ENCODE peak calls at places on chromosomes 1 and 21, in five cellular contexts. Q is NT2/D1, I is endodermal cell, W is thoracic aorta, P is heart right ventricle. V is an unnamed sample.

GRCh38 chr21:33854604-33855003 is 61.0 kb downstream of the ATP5PO start:
- DNase-seq in Q (no peak), P (no peak), W (no peak), I (no peak), V (peak; percentile 2)

GRCh38 chr1:241499910-241500309 is 19.6 kb downstream of the FH start:
- DNase-seq in I (peak; percentile 50), P (no peak), Q (peak; percentile 38), W (no peak), V (no peak)

GRCh38 chr1:33426906-33427305 is 4.0 kb downstream of the PHC2 start:
- DNase-seq in I (no peak), W (no peak), Q (no peak), P (no peak), V (no peak)

GRCh38 chr1:63317007-63317813 is 5.2 kb upstream of the FOXD3 start:
- DNase-seq in P (no peak), W (no peak), Q (peak; percentile 90), I (peak; percentile 98), V (peak; percentile 58)

GRCh38 chr1:53554592-53555305 is 95.5 kb downstream of the DMRTB1 start:
- DNase-seq in I (no peak), Q (no peak), W (no peak), P (no peak), V (no peak)

GRCh38 chr1:101506541-101507164 is 269.8 kb downstream of the S1PR1 start:
- DNase-seq in W (no peak), P (peak; percentile 19), I (peak; percentile 69), Q (peak; percentile 36), V (no peak)

GRCh38 chr1:53616511-53616910 is 122.5 kb downstream of the GLIS1 start:
- DNase-seq in I (no peak), Q (no peak), W (no peak), P (no peak), V (no peak)

GRCh38 chr1:18373882-18374493 is 106.7 kb upstream of the KLHDC7A start:
- DNase-seq in Q (peak; percentile 54), I (peak; percentile 95), W (no peak), P (no peak), V (no peak)

GRCh38 chr1:170133663-170134062 is 12.1 kb upstream of the NTMT2 start:
- DNase-seq in Q (no peak), I (no peak), P (no peak), W (no peak), V (no peak)

GRCh38 chr1:159473335-159473734 is 33.8 kb downstream of the OR10J1 start:
- DNase-seq in P (no peak), W (no peak), Q (no peak), I (no peak), V (no peak)

GRCh38 chr1:203305809-203306088 is 430 bp downstream of the BTG2 start:
- DNase-seq in P (no peak), W (no peak), Q (no peak), I (no peak), V (no peak)

GRCh38 chr1:233641029-233641428 is 27.1 kb downstream of the KCNK1 start:
- DNase-seq in W (no peak), I (no peak), P (no peak), Q (no peak), V (no peak)

GRCh38 chr1:156707486-156708244 is 2.3 kb upstream of the CRABP2 start:
- DNase-seq in I (no peak), W (no peak), P (no peak), Q (no peak), V (no peak)

GRCh38 chr1:186715887-186716809 is 35.9 kb upstream of the PTGS2 start:
- DNase-seq in I (no peak), W (no peak), P (no peak), Q (no peak), V (no peak)

GRCh38 chr21:27513825-27514224 is 546.9 kb upstream of the ADAMTS5 start:
- DNase-seq in I (no peak), P (no peak), Q (no peak), W (no peak), V (no peak)

GRCh38 chr1:67652800-67653199 is 32.2 kb upstream of the GADD45A start:
- DNase-seq in Q (no peak), P (no peak), W (no peak), I (no peak), V (peak; percentile 88)

GRCh38 chr1:2801535-2802291 is at the start of gene TTC34:
- DNase-seq in Q (no peak), P (no peak), I (no peak), W (no peak), V (no peak)

GRCh38 chr1:2799811-2800663 is 1.5 kb downstream of the TTC34 start:
- DNase-seq in P (no peak), I (no peak), W (no peak), Q (no peak), V (no peak)

GRCh38 chr1:2800664-2801045 is 838 bp downstream of the TTC34 start:
- DNase-seq in I (no peak), P (no peak), W (no peak), Q (no peak), V (no peak)

GRCh38 chr1:2802421-2802961 is 998 bp upstream of the TTC34 start:
- DNase-seq in I (no peak), Q (no peak), W (no peak), P (no peak), V (no peak)

GRCh38 chr1:2801046-2801445 is 447 bp downstream of the TTC34 start:
- DNase-seq in Q (no peak), I (no peak), W (no peak), P (no peak), V (no peak)
- H3K4me1 ChIP-seq in Q (peaks cover 14% of the 10 kb centered on the region), I (no peaks in the 10 kb centered on the region), W (no peaks in the 10 kb centered on the region), P (no peaks in the 10 kb centered on the region), V (no peaks in the 10 kb centered on the region)

DNA sequence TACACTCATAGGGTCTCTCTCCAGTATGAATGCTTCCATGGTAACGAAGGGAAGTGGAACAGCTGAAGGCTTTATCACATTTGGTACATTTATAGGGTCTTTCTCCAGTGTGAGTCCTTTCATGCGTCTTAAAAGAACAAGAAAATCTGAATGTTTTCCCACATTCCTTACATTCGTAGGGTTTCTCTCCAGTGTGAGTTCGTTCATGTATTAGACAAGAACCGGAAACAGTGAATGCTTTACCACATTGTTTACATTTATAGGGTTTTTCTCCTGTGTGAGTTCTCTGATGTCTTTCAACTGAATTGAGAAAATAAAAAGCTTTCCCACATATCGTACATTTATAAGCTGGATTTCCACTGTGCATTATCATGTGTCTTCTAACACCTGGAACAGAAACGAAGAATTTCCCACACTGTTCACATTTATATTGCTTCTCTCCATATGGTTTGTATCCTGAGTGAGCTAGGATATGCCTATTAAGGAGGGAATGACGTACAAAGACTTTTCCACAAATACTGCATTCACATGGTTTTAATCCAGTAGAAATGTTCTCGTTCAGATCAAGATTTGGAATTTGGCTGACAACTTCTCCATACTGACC is 3.4 kb downstream of the ZNF669 start:
- DNase-seq in W (no peak), I (no peak), Q (no peak), P (no peak), V (no peak)
- H3K9me3 ChIP-seq in W (peaks cover 19% of the 10 kb centered on the region), I (peaks cover 54% of the 10 kb centered on the region), Q (peaks cover 36% of the 10 kb centered on the region), P (peaks cover 72% of the 10 kb centered on the region), V (no peaks in the 10 kb centered on the region)

DNA sequence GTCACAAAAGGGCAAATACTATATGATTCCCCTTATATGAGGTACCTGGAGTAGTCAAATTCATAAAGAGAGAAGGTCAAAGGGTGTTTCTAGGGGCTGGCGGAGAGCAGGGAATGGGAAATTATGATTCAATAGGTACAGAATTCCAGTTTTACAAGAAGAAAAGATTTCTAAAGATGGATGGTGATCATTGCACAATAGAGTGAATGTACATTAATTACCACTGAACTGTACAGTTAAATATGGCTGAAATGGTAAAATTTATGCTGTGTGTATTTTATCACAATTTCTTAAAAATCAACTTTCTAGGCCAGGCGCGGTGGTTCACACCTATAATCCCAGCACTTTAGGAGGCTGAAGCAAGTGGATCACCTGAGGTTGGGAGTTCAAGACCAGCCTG is 18.1 kb upstream of the TMEM81 start:
- DNase-seq in P (no peak), W (no peak), Q (no peak), I (no peak), V (no peak)
- H3K36me3 ChIP-seq in P (no peaks in the 10 kb centered on the region), W (peaks cover 74% of the 10 kb centered on the region), Q (peaks cover 73% of the 10 kb centered on the region), I (peaks cover 98% of the 10 kb centered on the region), V (peaks cover 81% of the 10 kb centered on the region)

GRCh38 chr21:40416572-40416971 is 430.4 kb downstream of the DSCAM start:
- DNase-seq in W (no peak), I (no peak), P (no peak), Q (no peak), V (no peak)
- H3K4me1 ChIP-seq in W (no peaks in the 10 kb centered on the region), I (peaks cover 5% of the 10 kb centered on the region), P (no peaks in the 10 kb centered on the region), Q (no peaks in the 10 kb centered on the region), V (no peaks in the 10 kb centered on the region)